ENCODE peak calls at places on chromosomes 12 and 14, in six cellular contexts. R is mesendoderm, L is mesenchymal stem cell, V is neuronal stem cell, A is trophoblast cell, N is H1. G is an unnamed sample.

GRCh38 chr14:61025239-61026223 is 44.5 kb downstream of the SLC38A6 start:
- DNase-seq in R (peak), V (peak), L (peak), A (peak), N (no peak), G (peak)

GRCh38 chr12:44076892-44077291 is 241.0 kb downstream of the TMEM117 start:
- DNase-seq in R (no peak), A (no peak), N (no peak), L (no peak), V (no peak), G (no peak)

GRCh38 chr14:97248973-97249372 is 451.8 kb downstream of the VRK1 start:
- DNase-seq in V (no peak), L (no peak), A (no peak), N (no peak), R (no peak), G (no peak)

GRCh38 chr12:26841085-26841484 is 8.1 kb upstream of the ITPR2 start:
- DNase-seq in L (no peak), N (no peak), A (peak), V (no peak), R (no peak), G (no peak)

GRCh38 chr14:65949711-65950516 is 536.3 kb upstream of the CCDC196 start:
- DNase-seq in L (no peak), R (peak), N (no peak), A (no peak), V (no peak), G (peak)

GRCh38 chr14:25015761-25016160 is 34.2 kb downstream of the STXBP6 start:
- DNase-seq in V (no peak), L (no peak), R (no peak), A (no peak), N (no peak), G (no peak)

GRCh38 chr12:50572760-50573159 is 68.0 kb downstream of the DIP2B start:
- DNase-seq in A (no peak), V (no peak), N (no peak), L (peak), R (no peak), G (no peak)

GRCh38 chr14:58899317-58899713 is 261.6 kb downstream of the DACT1 start:
- DNase-seq in N (no peak), A (peak), L (peak), R (no peak), V (no peak), G (peak)

GRCh38 chr14:74532246-74532645 is 38.7 kb downstream of the ISCA2 start:
- DNase-seq in A (no peak), L (no peak), V (no peak), N (no peak), R (no peak), G (no peak)

GRCh38 chr14:21965042-21965441 is 291.4 kb upstream of the OR4E1 start:
- DNase-seq in A (no peak), N (no peak), V (no peak), R (no peak), L (no peak), G (no peak)

GRCh38 chr12:1842183-1842904 is 22.0 kb downstream of the LRTM2 start:
- DNase-seq in V (no peak), N (no peak), R (no peak), L (no peak), A (no peak), G (no peak)

GRCh38 chr14:92596328-92596943 is 82.9 kb downstream of the RIN3 start:
- DNase-seq in L (no peak), N (no peak), R (peak), V (no peak), A (no peak), G (no peak)

GRCh38 chr12:52452101-52452500 is at the start of gene KRT6B:
- DNase-seq in V (no peak), A (no peak), N (no peak), L (no peak), R (no peak), G (no peak)

GRCh38 chr12:104748790-104749189 is 209.3 kb downstream of the SLC41A2 start:
- DNase-seq in A (peak), V (no peak), L (peak), R (no peak), N (no peak), G (peak)

GRCh38 chr14:104388631-104389325 is 190.8 kb upstream of the C14orf180 start:
- DNase-seq in L (no peak), V (no peak), N (no peak), R (no peak), A (no peak), G (no peak)

GRCh38 chr12:16349132-16349463 is 1.7 kb downstream of the MGST1 start:
- DNase-seq in V (no peak), L (peak), N (no peak), A (no peak), R (peak), G (peak)

GRCh38 chr14:51922624-51923023 is 62.2 kb downstream of the GNG2 start:
- DNase-seq in V (peak), A (no peak), N (no peak), R (no peak), L (peak), G (peak)

GRCh38 chr14:98070521-98070920 is 1201.5 kb downstream of the BCL11B start:
- DNase-seq in A (no peak), N (no peak), V (no peak), R (peak), L (no peak), G (no peak)

GRCh38 chr12:68878846-68879245 is 54.1 kb downstream of the CPM start:
- DNase-seq in N (no peak), L (no peak), V (no peak), A (no peak), R (no peak), G (no peak)

GRCh38 chr12:67241482-67241881 is 27.7 kb upstream of the CAND1 start:
- DNase-seq in A (no peak), R (no peak), N (no peak), V (no peak), L (peak), G (peak)

GRCh38 chr14:68137704-68138619 is 318.4 kb downstream of the RAD51B start:
- DNase-seq in N (peak), V (peak), L (peak), R (peak), A (peak), G (peak)

GRCh38 chr14:31893156-31893813 is 183.8 kb upstream of the ARHGAP5 start:
- DNase-seq in R (no peak), N (no peak), L (no peak), A (no peak), V (peak), G (peak)

GRCh38 chr12:122471324-122472226 is 29.2 kb downstream of the ZCCHC8 start:
- DNase-seq in R (peak), L (peak), V (peak), A (peak), N (no peak), G (peak)

GRCh38 chr12:116717466-116718457 is 20.1 kb downstream of the SPRING1 start:
- DNase-seq in R (peak), A (no peak), V (no peak), L (no peak), N (no peak), G (peak)
- H3K4me3 ChIP-seq in R (no peak), A (no peak), V (peak), L (peak), N (no peak), G (no peak)

GRCh38 chr14:50335989-50336391 is 23.9 kb downstream of the DMAC2L start:
- DNase-seq in N (no peak), V (no peak), A (no peak), L (peak), R (peak), G (peak)
- H3K4ac ChIP-seq in N (no peak), V (no peak), A (no peak), L (peak), R (no peak), G (peak)

GRCh38 chr12:94644141-94644575 is 6.2 kb downstream of the TMCC3 start:
- DNase-seq in R (no peak), N (no peak), A (no peak), L (peak), V (no peak), G (peak)

GRCh38 chr12:94649349-94650142 is 811 bp downstream of the TMCC3 start:
- DNase-seq in L (peak), V (peak), N (no peak), A (peak), R (peak), G (peak)

GRCh38 chr12:94644622-94645021 is 5.7 kb downstream of the TMCC3 start:
- DNase-seq in V (no peak), R (no peak), L (peak), N (no peak), A (no peak), G (peak)

GRCh38 chr12:94650143-94651056 is at the start of gene TMCC3:
- DNase-seq in V (peak), A (peak), L (peak), R (peak), N (no peak), G (no peak)

DNA sequence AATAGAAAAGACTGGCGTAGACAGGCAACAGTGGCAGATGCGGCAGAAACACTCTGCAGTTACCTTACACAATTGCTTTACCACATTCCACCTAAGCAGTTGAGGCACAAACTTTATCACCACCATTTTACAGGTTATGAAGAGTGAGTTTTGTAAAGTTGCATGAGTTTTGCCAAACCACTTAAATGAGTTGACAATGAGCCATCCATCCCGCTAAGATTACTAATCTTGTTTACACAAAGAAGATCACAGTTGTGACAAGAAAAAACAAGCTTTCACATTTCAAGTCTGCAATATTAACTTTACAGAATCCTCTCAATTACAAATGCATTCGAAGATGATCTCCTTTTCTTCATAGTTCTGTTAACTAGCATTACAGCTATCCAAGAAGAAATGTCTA is 1.8 kb downstream of the TMCC3 start:
- DNase-seq in A (no peak), V (no peak), R (no peak), N (no peak), L (peak), G (no peak)
- H3K4me3 ChIP-seq in A (no peak), V (no peak), R (no peak), N (no peak), L (peak), G (no peak)

GRCh38 chr14:105484997-105485393 is 1.7 kb upstream of the CRIP1 start:
- DNase-seq in R (no peak), N (no peak), L (no peak), A (no peak), V (no peak), G (no peak)

GRCh38 chr14:105481886-105482454 is 4.7 kb upstream of the CRIP1 start:
- DNase-seq in N (no peak), V (no peak), R (peak), L (peak), A (peak), G (peak)

GRCh38 chr14:105484069-105484996 is 2.4 kb upstream of the CRIP1 start:
- DNase-seq in A (peak), N (no peak), V (no peak), L (peak), R (no peak), G (no peak)

GRCh38 chr14:105482486-105483110 is 4.1 kb upstream of the CRIP1 start:
- DNase-seq in N (no peak), R (no peak), V (no peak), L (no peak), A (no peak), G (no peak)

GRCh38 chr14:105483300-105484068 is 3.2 kb upstream of the CRIP1 start:
- DNase-seq in N (no peak), L (no peak), V (no peak), A (no peak), R (no peak), G (no peak)
- H3K4ac ChIP-seq in N (no peak), L (no peak), V (peak), A (no peak), R (no peak), G (no peak)